ENCODE peak calls at places on chromosome 21, in six cellular contexts. R is upper lobe of right lung, W is transverse colon, O is AG04449, L is AG10803, A is Calu3. D is an unnamed sample.

GRCh38 chr21:31397515-31397926 is 53.5 kb upstream of the TIAM1 start:
- DNase-seq in R (no peak), W (peak), O (no peak), L (no peak), A (no peak), D (no peak)

GRCh38 chr21:26405071-26405470 is 168.0 kb downstream of the CYYR1 start:
- DNase-seq in R (no peak), W (no peak), O (peak), L (peak), A (no peak), D (peak)

GRCh38 chr21:29299046-29299905 is 554 bp downstream of the BACH1 start:
- DNase-seq in R (peak), W (peak), O (no peak), L (peak), A (peak), D (peak)

GRCh38 chr21:45508607-45509565 is 33.4 kb downstream of the SLC19A1 start:
- DNase-seq in R (peak), W (no peak), O (no peak), L (no peak), A (no peak), D (no peak)

GRCh38 chr21:31475223-31475622 is 131.2 kb upstream of the TIAM1 start:
- DNase-seq in R (no peak), W (no peak), O (no peak), L (no peak), A (no peak), D (no peak)

GRCh38 chr21:41045534-41046268 is 122.3 kb upstream of the BACE2 start:
- DNase-seq in R (no peak), W (no peak), O (no peak), L (no peak), A (peak), D (no peak)

GRCh38 chr21:45289655-45290515 is 2.2 kb upstream of the POFUT2 start:
- DNase-seq in R (no peak), W (no peak), O (no peak), L (peak), A (no peak), D (no peak)

GRCh38 chr21:18245493-18245967 is 897 bp downstream of the CHODL start:
- DNase-seq in R (no peak), W (no peak), O (no peak), L (no peak), A (no peak), D (no peak)

GRCh38 chr21:45522986-45523385 is 19.3 kb downstream of the SLC19A1 start:
- DNase-seq in R (peak), W (peak), O (no peak), L (no peak), A (no peak), D (no peak)

GRCh38 chr21:15197696-15198095 is 132.9 kb upstream of the NRIP1 start:
- DNase-seq in R (no peak), W (no peak), O (no peak), L (no peak), A (no peak), D (no peak)

GRCh38 chr21:46509760-46510159 is 51.1 kb downstream of the DIP2A start:
- DNase-seq in R (no peak), W (peak), O (no peak), L (peak), A (peak), D (peak)

GRCh38 chr21:44327603-44327974 is 11.6 kb downstream of the CFAP410 start:
- DNase-seq in R (no peak), W (no peak), O (no peak), L (no peak), A (no peak), D (no peak)

GRCh38 chr21:15221799-15222386 is 157.1 kb upstream of the NRIP1 start:
- DNase-seq in R (peak), W (peak), O (no peak), L (peak), A (peak), D (peak)

GRCh38 chr21:29176721-29177120 is 46.3 kb downstream of the MAP3K7CL start:
- DNase-seq in R (no peak), W (no peak), O (no peak), L (no peak), A (no peak), D (no peak)

GRCh38 chr21:27275294-27275927 is 308.5 kb upstream of the ADAMTS5 start:
- DNase-seq in R (no peak), W (no peak), O (peak), L (peak), A (no peak), D (peak)

GRCh38 chr21:26432410-26432809 is 140.7 kb downstream of the CYYR1 start:
- DNase-seq in R (no peak), W (no peak), O (no peak), L (no peak), A (no peak), D (no peak)

GRCh38 chr21:15233611-15234010 is 168.8 kb upstream of the NRIP1 start:
- DNase-seq in R (no peak), W (no peak), O (no peak), L (no peak), A (no peak), D (no peak)

GRCh38 chr21:46065993-46066842 is 31.7 kb upstream of the COL6A2 start:
- DNase-seq in R (no peak), W (no peak), O (no peak), L (no peak), A (no peak), D (peak)

GRCh38 chr21:25402134-25402957 is 204.9 kb downstream of the MRPL39 start:
- DNase-seq in R (no peak), W (no peak), O (no peak), L (no peak), A (no peak), D (no peak)

GRCh38 chr21:19565587-19565986 is 1162.0 kb upstream of the TMPRSS15 start:
- DNase-seq in R (no peak), W (no peak), O (no peak), L (no peak), A (no peak), D (no peak)
- TF ChIP-seq CTCF in R (no peak), W (no peak), O (no peak), L (no peak), A (no peak), D (no peak)

DNA sequence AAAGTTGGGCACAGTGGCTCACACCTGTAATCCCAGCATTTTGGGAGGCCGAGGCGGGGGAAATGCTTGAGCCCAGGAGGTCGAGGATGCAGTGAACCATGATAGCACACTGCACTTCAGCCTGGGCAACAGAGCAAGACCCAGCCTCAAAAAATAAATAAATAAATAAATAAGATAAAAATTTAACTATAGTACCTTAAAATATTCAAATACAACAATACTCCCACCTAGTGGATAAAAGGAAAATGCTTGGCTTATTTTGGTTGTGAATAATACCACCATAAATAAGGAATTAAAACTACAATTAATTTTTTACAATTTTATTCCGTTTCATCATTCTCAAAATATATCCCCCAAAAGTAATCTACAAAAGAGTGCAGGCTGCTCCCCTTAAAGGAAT is 8.1 kb downstream of the PSMG1 start:
- DNase-seq in R (no peak), W (no peak), O (no peak), L (peak), A (no peak), D (peak)
- TF ChIP-seq CTCF in R (peak), W (peak), O (peak), L (peak), A (peak), D (peak)

DNA sequence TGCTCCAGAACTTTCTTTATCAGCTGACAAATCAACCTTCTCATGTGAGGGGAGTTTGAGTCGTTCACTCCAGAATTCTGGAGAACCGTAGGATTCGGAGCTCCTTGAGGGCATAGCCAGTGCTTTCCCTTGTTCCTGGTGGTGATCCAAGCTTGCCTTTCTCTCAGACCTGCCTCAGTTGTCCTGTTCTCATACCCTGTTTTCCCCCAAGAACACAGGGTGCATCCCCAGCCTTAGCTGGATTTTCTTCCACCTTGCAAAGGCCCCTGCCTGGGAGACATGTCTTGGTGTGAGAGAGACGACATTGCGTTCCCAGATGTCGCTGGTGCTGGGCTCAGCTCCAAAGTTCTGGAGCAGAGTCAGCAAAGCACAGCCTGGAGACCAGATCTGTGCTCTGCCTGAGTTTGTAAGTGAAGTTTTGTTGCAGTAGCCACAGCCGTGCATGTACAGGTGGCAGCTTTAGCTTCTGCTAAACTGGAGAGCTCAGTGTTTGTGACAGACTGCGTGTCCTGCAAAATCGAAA is 40.0 kb downstream of the ABCG1 start:
- DNase-seq in R (no peak), W (no peak), O (no peak), L (no peak), A (no peak), D (no peak)
- TF ChIP-seq CTCF in R (no peak), W (no peak), O (no peak), L (no peak), A (no peak), D (no peak)

DNA sequence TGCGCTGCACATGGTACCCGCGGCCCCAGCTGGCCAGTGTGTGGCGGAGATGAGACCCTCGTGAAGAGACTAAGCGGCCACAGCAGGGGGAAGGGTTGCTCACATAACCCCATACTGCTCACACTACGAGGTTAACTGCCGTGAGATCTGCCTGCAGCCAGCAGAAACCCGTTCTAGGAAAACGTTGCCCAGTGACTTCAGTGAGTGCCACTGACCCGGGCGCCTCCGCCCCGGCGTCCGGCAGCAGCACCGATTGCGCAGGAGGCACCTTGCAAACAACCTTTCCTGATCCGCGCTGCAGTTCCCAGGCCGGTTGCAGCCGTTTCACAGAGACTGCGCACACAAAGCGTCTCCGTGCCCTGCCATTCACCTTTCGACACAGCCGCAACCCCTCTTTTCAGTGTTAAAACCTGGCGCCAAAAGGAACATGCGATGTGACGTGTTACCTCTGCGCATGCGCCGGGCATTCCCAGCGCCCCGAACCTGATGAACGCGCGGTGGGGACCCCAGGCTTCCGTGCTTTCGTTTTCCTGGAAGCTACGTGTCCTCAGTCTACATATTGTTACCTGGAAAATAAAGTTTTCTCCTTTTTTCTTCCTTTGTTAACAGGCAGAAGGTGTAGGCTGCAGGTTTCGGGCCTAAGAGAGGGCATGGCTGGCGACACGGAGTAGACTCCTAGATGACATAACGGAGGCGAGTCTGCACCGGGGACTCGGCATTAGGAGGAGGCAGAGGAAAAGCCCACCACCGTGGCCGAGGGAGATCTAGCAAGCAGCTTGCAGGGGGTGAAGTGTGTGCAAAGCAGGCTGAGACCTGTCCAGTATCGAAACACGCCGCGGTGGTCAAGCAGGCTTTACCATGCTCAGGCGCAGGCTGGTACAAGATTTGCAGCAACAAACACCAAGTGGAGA is 8.9 kb downstream of the VPS26C start:
- DNase-seq in R (peak), W (peak), O (no peak), L (peak), A (peak), D (peak)
- TF ChIP-seq CTCF in R (no peak), W (no peak), O (no peak), L (peak), A (no peak), D (no peak)

DNA sequence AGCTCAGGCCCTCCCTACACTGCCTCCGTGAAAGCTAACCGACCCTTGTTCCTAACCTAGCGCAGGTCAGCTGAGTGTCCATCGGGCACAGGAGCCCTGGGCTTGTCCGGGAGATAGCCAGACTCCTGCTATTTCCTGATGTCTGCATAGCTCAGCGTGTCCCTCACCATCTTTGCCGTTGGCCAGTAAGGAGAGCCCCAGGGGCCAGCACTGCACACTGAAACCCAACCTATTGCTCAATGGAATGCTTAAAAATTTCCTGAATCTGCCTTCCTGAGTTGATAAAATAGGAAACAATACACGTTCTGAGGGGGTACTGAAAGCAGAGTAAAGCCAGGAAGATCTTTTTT is 2.2 kb downstream of the RUNX1 start:
- DNase-seq in R (no peak), W (no peak), O (no peak), L (peak), A (peak), D (no peak)
- TF ChIP-seq CTCF in R (no peak), W (no peak), O (no peak), L (no peak), A (no peak), D (no peak)

DNA sequence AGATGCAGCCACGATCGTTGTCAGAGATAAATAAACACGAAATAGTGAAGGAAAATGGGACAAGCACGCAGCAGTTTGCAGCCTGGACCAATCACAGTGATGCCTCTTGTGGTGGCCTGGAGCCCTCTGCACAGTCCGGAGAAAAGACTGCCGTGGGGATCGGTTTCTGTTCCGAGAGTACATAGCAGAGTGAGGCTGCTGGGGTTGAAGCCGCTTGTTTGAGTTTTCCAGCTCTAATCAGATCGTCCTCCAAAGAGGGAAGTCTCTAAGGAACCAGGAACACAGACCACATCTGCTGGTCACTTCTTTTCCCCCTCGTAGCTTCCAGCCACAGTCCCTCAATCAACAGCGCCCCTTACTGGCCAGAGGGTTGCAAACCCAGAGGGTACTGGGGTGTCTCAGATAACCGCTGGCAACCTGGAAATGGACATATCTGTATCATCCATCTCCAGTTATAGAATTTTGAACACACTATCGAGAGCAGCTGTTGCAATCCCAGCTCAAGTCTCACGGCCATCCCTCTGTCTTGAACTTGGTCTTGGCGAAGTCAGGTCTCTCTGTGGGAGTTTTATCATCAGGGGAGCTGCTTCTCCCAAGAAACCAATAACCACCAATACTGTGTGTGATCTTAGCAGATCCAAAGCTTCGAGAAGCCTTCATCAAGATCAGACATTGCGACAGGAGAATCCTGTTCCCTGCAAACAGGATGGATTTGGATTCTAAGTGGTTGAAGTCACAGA is 57.4 kb downstream of the OLIG1 start:
- DNase-seq in R (peak), W (peak), O (no peak), L (peak), A (peak), D (peak)
- TF ChIP-seq CTCF in R (peak), W (peak), O (peak), L (peak), A (peak), D (peak)

D was measured in fibroblast of villous mesenchyme.